ENCODE peak calls at places on chromosomes 5 and 9, in four cellular contexts. One of them, this sample, is unnamed.

GRCh38 chr5:71925608-71926091 is 181.6 kb upstream of the MAP1B start:
- DNase-seq in Calu3: no peak
- DNase-seq in mesendoderm: no peak
- DNase-seq in DMS 273 treated with DMSO at 0.1 percent for 48 hours: no peak
- DNase-seq in this sample: no peak

GRCh38 chr9:12875216-12875615 is 100.4 kb downstream of the LURAP1L start:
- DNase-seq in mesendoderm: no peak
- DNase-seq in DMS 273 treated with DMSO at 0.1 percent for 48 hours: no peak
- DNase-seq in Calu3: no peak
- DNase-seq in this sample: no peak

GRCh38 chr5:78671609-78672008 is 23.0 kb upstream of the LHFPL2 start:
- DNase-seq in mesendoderm: no peak
- DNase-seq in Calu3: no peak
- DNase-seq in DMS 273 treated with DMSO at 0.1 percent for 48 hours: no peak
- DNase-seq in this sample: no peak

GRCh38 chr5:159135896-159136531 is 36.3 kb upstream of the EBF1 start:
- DNase-seq in DMS 273 treated with DMSO at 0.1 percent for 48 hours: no peak
- DNase-seq in mesendoderm: peak; percentile 10
- DNase-seq in Calu3: no peak
- DNase-seq in this sample: no peak

GRCh38 chr5:14675865-14676300 is 11.4 kb downstream of the OTULIN start:
- DNase-seq in Calu3: no peak
- DNase-seq in mesendoderm: no peak
- DNase-seq in DMS 273 treated with DMSO at 0.1 percent for 48 hours: no peak
- DNase-seq in this sample: no peak

GRCh38 chr5:132059043-132059695 is 1.3 kb upstream of the IL3 start:
- DNase-seq in Calu3: no peak
- DNase-seq in mesendoderm: no peak
- DNase-seq in DMS 273 treated with DMSO at 0.1 percent for 48 hours: no peak
- DNase-seq in this sample: no peak

GRCh38 chr5:170519500-170519899 is 15.7 kb downstream of the KCNIP1 start:
- DNase-seq in mesendoderm: no peak
- DNase-seq in DMS 273 treated with DMSO at 0.1 percent for 48 hours: no peak
- DNase-seq in Calu3: no peak
- DNase-seq in this sample: no peak

GRCh38 chr9:136021891-136022681 is 60.9 kb upstream of the UBAC1 start:
- DNase-seq in mesendoderm: no peak
- DNase-seq in Calu3: no peak
- DNase-seq in DMS 273 treated with DMSO at 0.1 percent for 48 hours: no peak
- DNase-seq in this sample: no peak

GRCh38 chr5:63306909-63307308 is 655.3 kb downstream of the HTR1A start:
- DNase-seq in DMS 273 treated with DMSO at 0.1 percent for 48 hours: no peak
- DNase-seq in mesendoderm: no peak
- DNase-seq in Calu3: no peak
- DNase-seq in this sample: no peak

GRCh38 chr5:23314827-23315226 is 192.6 kb upstream of the PRDM9 start:
- DNase-seq in DMS 273 treated with DMSO at 0.1 percent for 48 hours: no peak
- DNase-seq in mesendoderm: peak; percentile 19
- DNase-seq in Calu3: no peak
- DNase-seq in this sample: peak; percentile 6

GRCh38 chr5:30505014-30505886 is 688.2 kb upstream of the CDH6 start:
- DNase-seq in mesendoderm: peak; percentile 73
- DNase-seq in Calu3: no peak
- DNase-seq in DMS 273 treated with DMSO at 0.1 percent for 48 hours: no peak
- DNase-seq in this sample: no peak

GRCh38 chr5:129899454-129899853 is 4.8 kb upstream of the CHSY3 start:
- DNase-seq in DMS 273 treated with DMSO at 0.1 percent for 48 hours: no peak
- DNase-seq in mesendoderm: no peak
- DNase-seq in Calu3: no peak
- DNase-seq in this sample: peak; percentile 41

GRCh38 chr5:120254385-120254784 is 209.7 kb upstream of the PRR16 start:
- DNase-seq in DMS 273 treated with DMSO at 0.1 percent for 48 hours: no peak
- DNase-seq in mesendoderm: peak; percentile 21
- DNase-seq in Calu3: no peak
- DNase-seq in this sample: no peak

GRCh38 chr9:109313351-109313750 is 7.5 kb downstream of the EPB41L4B start:
- DNase-seq in Calu3: no peak
- DNase-seq in DMS 273 treated with DMSO at 0.1 percent for 48 hours: no peak
- DNase-seq in mesendoderm: no peak
- DNase-seq in this sample: no peak

GRCh38 chr9:93949694-93950449 is 5.3 kb downstream of the BARX1 start:
- DNase-seq in mesendoderm: peak; percentile 91
- DNase-seq in Calu3: no peak
- DNase-seq in DMS 273 treated with DMSO at 0.1 percent for 48 hours: no peak
- DNase-seq in this sample: no peak

GRCh38 chr9:6049798-6050197 is 34.4 kb upstream of the RANBP6 start:
- DNase-seq in Calu3: peak; percentile 42
- DNase-seq in mesendoderm: peak; percentile 82
- DNase-seq in DMS 273 treated with DMSO at 0.1 percent for 48 hours: no peak
- DNase-seq in this sample: peak; percentile 3

GRCh38 chr9:130732131-130732530 is 38.6 kb downstream of the EXOSC2 start:
- DNase-seq in mesendoderm: peak; percentile 28
- DNase-seq in DMS 273 treated with DMSO at 0.1 percent for 48 hours: peak; percentile 58
- DNase-seq in Calu3: no peak
- DNase-seq in this sample: no peak

GRCh38 chr9:93228453-93228852 is 44.5 kb downstream of the WNK2 start:
- DNase-seq in Calu3: no peak
- DNase-seq in mesendoderm: no peak
- DNase-seq in DMS 273 treated with DMSO at 0.1 percent for 48 hours: no peak
- DNase-seq in this sample: no peak

GRCh38 chr9:110049699-110050450 is 158.1 kb downstream of the C9orf152 start:
- DNase-seq in Calu3: peak; percentile 27
- DNase-seq in DMS 273 treated with DMSO at 0.1 percent for 48 hours: no peak
- DNase-seq in mesendoderm: peak; percentile 62
- DNase-seq in this sample: peak; percentile 60

GRCh38 chr5:135660826-135661555 is 82.2 kb upstream of the CXCL14 start:
- DNase-seq in Calu3: no peak
- DNase-seq in DMS 273 treated with DMSO at 0.1 percent for 48 hours: no peak
- DNase-seq in mesendoderm: no peak
- DNase-seq in this sample: no peak

GRCh38 chr5:79795764-79796398 is 106.2 kb downstream of the CMYA5 start:
- DNase-seq in mesendoderm: no peak
- DNase-seq in Calu3: peak; percentile 82
- DNase-seq in DMS 273 treated with DMSO at 0.1 percent for 48 hours: no peak
- DNase-seq in this sample: peak; percentile 88

GRCh38 chr5:14752497-14753071 is 88.1 kb downstream of the OTULIN start:
- DNase-seq in DMS 273 treated with DMSO at 0.1 percent for 48 hours: no peak
- DNase-seq in Calu3: no peak
- DNase-seq in mesendoderm: peak; percentile 35
- DNase-seq in this sample: no peak

GRCh38 chr9:19271081-19271480 is 40.6 kb downstream of the DENND4C start:
- DNase-seq in Calu3: no peak
- DNase-seq in DMS 273 treated with DMSO at 0.1 percent for 48 hours: no peak
- DNase-seq in mesendoderm: no peak
- DNase-seq in this sample: peak; percentile 44

GRCh38 chr5:8081179-8081578 is 212.2 kb downstream of the MTRR start:
- DNase-seq in Calu3: no peak
- DNase-seq in DMS 273 treated with DMSO at 0.1 percent for 48 hours: no peak
- DNase-seq in mesendoderm: no peak
- DNase-seq in this sample: no peak

GRCh38 chr9:127955294-127956015 is 17.8 kb upstream of the DPM2 start:
- DNase-seq in mesendoderm: peak; percentile 96
- DNase-seq in DMS 273 treated with DMSO at 0.1 percent for 48 hours: peak; percentile 18
- DNase-seq in Calu3: peak; percentile 87
- DNase-seq in this sample: peak; percentile 89

This sample was measured in trophoblast cell.